ENCODE peak calls at places on chromosomes 1 and 21, in four cellular contexts. One of them, this sample, is unnamed.
A peak's percentile ranks its signal among the peaks of the same experiment; 100 is the strongest.

GRCh38 chr1:225857256-225857655 is 24.9 kb downstream of the TMEM63A start:
- DNase-seq in right lobe of liver: peak; percentile 13
- DNase-seq in ecto neural progenitor cell: no peak
- DNase-seq in activated naive CD4-positive, alpha-beta T cell treated with anti-CD3 and anti-CD28 coated beads for 36 hours: no peak
- DNase-seq in this sample: no peak

GRCh38 chr1:6750490-6750889 is 34.8 kb upstream of the CAMTA1 start:
- DNase-seq in right lobe of liver: no peak
- DNase-seq in ecto neural progenitor cell: no peak
- DNase-seq in activated naive CD4-positive, alpha-beta T cell treated with anti-CD3 and anti-CD28 coated beads for 36 hours: no peak
- DNase-seq in this sample: no peak

GRCh38 chr1:23528245-23528978 is 2.6 kb downstream of the E2F2 start:
- DNase-seq in right lobe of liver: peak; percentile 85
- DNase-seq in ecto neural progenitor cell: no peak
- DNase-seq in activated naive CD4-positive, alpha-beta T cell treated with anti-CD3 and anti-CD28 coated beads for 36 hours: peak; percentile 84
- DNase-seq in this sample: no peak

GRCh38 chr1:82152356-82153281 is 351.9 kb downstream of the ADGRL2 start:
- DNase-seq in right lobe of liver: no peak
- DNase-seq in ecto neural progenitor cell: no peak
- DNase-seq in activated naive CD4-positive, alpha-beta T cell treated with anti-CD3 and anti-CD28 coated beads for 36 hours: no peak
- DNase-seq in this sample: no peak

GRCh38 chr21:43298546-43299440 is 128.1 kb downstream of the SIK1 start:
- DNase-seq in right lobe of liver: peak; percentile 48
- DNase-seq in ecto neural progenitor cell: no peak
- DNase-seq in activated naive CD4-positive, alpha-beta T cell treated with anti-CD3 and anti-CD28 coated beads for 36 hours: no peak
- DNase-seq in this sample: no peak

GRCh38 chr1:4395158-4395557 is 259.3 kb upstream of the AJAP1 start:
- DNase-seq in right lobe of liver: no peak
- DNase-seq in ecto neural progenitor cell: no peak
- DNase-seq in activated naive CD4-positive, alpha-beta T cell treated with anti-CD3 and anti-CD28 coated beads for 36 hours: no peak
- DNase-seq in this sample: peak; percentile 70

GRCh38 chr21:15023782-15024181 is 41.0 kb downstream of the NRIP1 start:
- DNase-seq in right lobe of liver: no peak
- DNase-seq in ecto neural progenitor cell: no peak
- DNase-seq in activated naive CD4-positive, alpha-beta T cell treated with anti-CD3 and anti-CD28 coated beads for 36 hours: no peak
- DNase-seq in this sample: no peak

GRCh38 chr1:169115891-169116585 is 9.5 kb downstream of the ATP1B1 start:
- DNase-seq in right lobe of liver: peak; percentile 91
- DNase-seq in ecto neural progenitor cell: no peak
- DNase-seq in activated naive CD4-positive, alpha-beta T cell treated with anti-CD3 and anti-CD28 coated beads for 36 hours: no peak
- DNase-seq in this sample: peak; percentile 87

GRCh38 chr1:209241481-209241880 is 342.0 kb upstream of the CAMK1G start:
- DNase-seq in right lobe of liver: no peak
- DNase-seq in ecto neural progenitor cell: no peak
- DNase-seq in activated naive CD4-positive, alpha-beta T cell treated with anti-CD3 and anti-CD28 coated beads for 36 hours: no peak
- DNase-seq in this sample: no peak

GRCh38 chr1:44412591-44412990 is 7.5 kb downstream of the RNF220 start:
- DNase-seq in right lobe of liver: no peak
- DNase-seq in ecto neural progenitor cell: no peak
- DNase-seq in activated naive CD4-positive, alpha-beta T cell treated with anti-CD3 and anti-CD28 coated beads for 36 hours: no peak
- DNase-seq in this sample: no peak